ENCODE peak calls at places on chromosomes 16 and 17, in seven cellular contexts. X is PC-3; B is uterus; N is HAP-1; Y is adrenal gland; Q is CD4-positive, alpha-beta memory T cell; H is Peyer's patch. L is an unnamed sample. For H3K4me1, the result is how much of the 10 kb centered on the place peaks cover.

GRCh38 chr16:49492090-49492801 is 118.6 kb downstream of the C16orf78 start:
- DNase-seq in Y (peak), Q (peak), X (peak), B (peak), H (no peak), N (peak), L (peak)

GRCh38 chr17:41972571-41973411 is 6.2 kb downstream of the CNP start:
- DNase-seq in X (peak), N (no peak), H (peak), Q (no peak), B (no peak), Y (no peak), L (peak)

GRCh38 chr17:38550661-38551060 is 55.1 kb downstream of the SRCIN1 start:
- DNase-seq in Y (peak), X (peak), N (no peak), B (no peak), Q (no peak), H (no peak), L (no peak)

GRCh38 chr16:67844441-67844840 is 2.3 kb upstream of the NUTF2 start:
- DNase-seq in Y (no peak), X (peak), H (no peak), N (peak), Q (no peak), B (no peak), L (no peak)

GRCh38 chr16:56894331-56894917 is 29.4 kb downstream of the SLC12A3 start:
- DNase-seq in B (no peak), Q (no peak), H (no peak), X (no peak), N (no peak), Y (no peak), L (no peak)

GRCh38 chr17:57957120-57957850 is 2.1 kb upstream of the CUEDC1 start:
- DNase-seq in B (peak), Q (no peak), X (no peak), H (peak), Y (peak), N (no peak), L (no peak)

GRCh38 chr16:49559242-49559641 is 185.6 kb downstream of the C16orf78 start:
- DNase-seq in Q (no peak), H (no peak), N (no peak), B (no peak), Y (no peak), X (no peak), L (no peak)

GRCh38 chr17:50026046-50026675 is 29.7 kb upstream of the ITGA3 start:
- DNase-seq in Y (no peak), B (no peak), Q (no peak), X (no peak), N (no peak), H (no peak), L (no peak)

DNA sequence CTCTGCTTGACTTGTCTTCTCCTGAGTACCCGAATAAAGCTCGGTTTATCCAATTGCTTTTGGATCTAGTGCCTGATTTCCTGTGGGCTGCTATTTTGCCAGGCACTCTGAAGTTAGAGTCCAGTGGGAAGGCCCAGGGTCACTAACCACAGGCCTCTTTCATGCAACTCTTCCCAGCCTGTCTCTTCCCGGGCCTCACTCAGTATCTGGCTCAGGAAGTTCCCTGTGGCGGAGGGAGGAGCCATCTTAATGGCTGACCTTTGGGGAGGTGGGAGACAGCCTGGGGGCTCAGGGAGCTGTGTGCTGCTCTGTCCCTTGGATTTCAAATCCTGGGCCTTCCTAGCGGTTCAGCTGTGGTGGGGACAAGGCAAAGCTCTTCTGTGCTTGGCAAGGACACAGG is 328.5 kb downstream of the SLC39A11 start:
- DNase-seq in X (no peak), B (no peak), Q (no peak), Y (no peak), N (no peak), H (no peak), L (no peak)
- H3K4me1 ChIP-seq in X (under half), B (under half), Q (under half), Y (under half), N (under half), H (under half), L (under half)

GRCh38 chr17:77382356-77382911 is 241.7 kb downstream of the SEC14L1 start:
- DNase-seq in X (no peak), H (peak), Q (peak), N (no peak), Y (no peak), B (no peak), L (no peak)
- H3K4me1 ChIP-seq in X (under half), H (under half), Q (half or more), N (under half), Y (half or more), B (half or more), L (half or more)

DNA sequence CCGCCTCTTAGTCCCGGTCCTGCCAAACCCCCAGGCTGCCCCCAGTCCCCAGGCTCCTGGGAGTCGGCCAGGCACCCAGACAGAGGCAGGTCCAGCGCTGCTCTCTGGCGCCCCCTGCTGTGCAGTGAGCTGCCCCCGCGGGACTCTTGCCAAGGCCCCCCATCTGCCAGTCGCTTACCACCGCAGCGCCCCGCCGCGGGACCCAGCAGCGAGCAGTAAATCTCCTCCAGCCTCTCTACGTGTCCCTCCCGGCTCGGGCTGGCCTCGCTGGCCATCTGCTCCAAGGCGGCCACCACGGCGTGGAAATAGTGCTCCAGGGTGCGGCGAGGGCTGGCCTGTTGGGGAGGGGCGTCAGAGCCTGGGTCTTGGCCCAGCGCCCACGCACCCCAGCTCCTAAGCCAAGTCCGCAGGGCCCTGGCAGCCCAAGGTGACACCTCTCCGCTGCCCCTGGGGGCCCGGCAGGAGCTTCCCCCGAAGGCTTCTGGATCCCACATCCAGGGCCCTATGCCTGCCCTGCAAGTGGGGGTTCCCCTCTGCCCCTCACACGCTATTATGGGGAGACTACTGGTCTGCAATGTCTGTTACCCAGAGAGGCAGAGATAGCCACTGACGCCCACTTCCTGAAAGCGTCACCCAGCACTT is 33.7 kb upstream of the MFSD6L start:
- DNase-seq in Q (no peak), H (no peak), N (peak), X (no peak), B (no peak), Y (no peak), L (no peak)
- H3K4me1 ChIP-seq in Q (under half), H (under half), N (under half), X (under half), B (under half), Y (under half), L (under half)

DNA sequence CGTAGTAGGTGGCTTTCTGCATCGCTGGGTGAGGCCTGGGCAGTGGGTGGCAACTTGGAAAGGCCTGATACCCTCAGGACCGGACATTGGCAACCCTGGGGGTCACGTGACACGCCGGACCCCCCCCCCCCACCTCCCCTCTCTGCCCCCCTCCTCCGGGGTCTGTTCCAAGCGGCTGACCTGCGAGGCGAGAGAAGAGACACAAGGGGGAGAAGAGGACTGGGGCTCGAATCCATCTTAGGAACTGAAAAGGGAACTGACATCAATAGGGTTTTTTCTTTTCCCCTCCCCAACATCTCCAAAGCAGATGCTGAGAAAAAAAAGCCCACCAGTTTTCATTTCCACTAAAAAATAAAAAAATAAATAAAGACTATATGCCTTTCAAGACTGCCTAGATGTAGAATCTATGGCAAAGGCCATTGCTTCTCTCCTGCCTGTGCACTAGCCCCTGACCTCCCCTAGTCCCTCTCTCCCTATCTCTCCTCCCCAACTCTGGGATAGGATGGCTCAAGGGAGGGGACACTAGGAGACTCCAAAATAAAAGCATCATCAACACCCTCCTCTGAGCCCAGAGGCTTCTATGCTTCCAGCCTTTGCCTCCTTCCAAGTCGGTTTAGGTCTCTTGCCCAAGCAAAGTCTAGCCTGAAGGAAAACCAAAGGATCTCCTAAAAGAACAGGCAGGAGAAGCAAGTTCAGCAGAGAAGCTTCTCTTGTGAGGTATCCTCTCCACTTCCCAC is 7.7 kb upstream of the HOXB2 start:
- DNase-seq in B (no peak), X (no peak), H (no peak), Q (no peak), N (no peak), Y (no peak), L (no peak)
- H3K4me1 ChIP-seq in B (under half), X (under half), H (under half), Q (under half), N (under half), Y (under half), L (under half)

DNA sequence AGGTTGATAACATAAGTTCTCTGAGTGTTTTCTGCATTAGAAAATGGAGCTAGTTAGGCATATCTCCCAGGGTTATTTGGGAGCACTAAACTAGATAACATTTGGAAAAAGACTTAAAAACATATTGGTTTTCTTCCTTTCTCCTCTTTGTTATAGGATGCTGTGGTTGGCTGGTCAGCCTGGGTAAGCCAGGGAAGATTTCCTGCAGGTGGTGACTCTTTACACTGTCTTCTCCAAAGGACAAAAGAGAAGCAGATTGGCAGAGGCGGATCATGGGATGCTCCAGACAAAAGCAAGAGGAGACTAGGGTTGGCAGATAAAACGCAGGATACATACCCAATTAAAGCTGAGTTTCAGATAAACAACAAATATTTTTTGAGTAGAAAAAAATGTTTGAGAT is 6.2 kb upstream of the CRYBA1 start:
- DNase-seq in Q (no peak), Y (no peak), H (no peak), B (no peak), X (no peak), N (no peak), L (no peak)
- H3K4me1 ChIP-seq in Q (under half), Y (under half), H (under half), B (under half), X (under half), N (under half), L (under half)

GRCh38 chr16:88771294-88771772 is 13.7 kb downstream of the PIEZO1 start:
- DNase-seq in Q (no peak), N (no peak), B (no peak), X (no peak), H (no peak), Y (no peak), L (no peak)
- H3K4me1 ChIP-seq in Q (half or more), N (under half), B (half or more), X (under half), H (under half), Y (half or more), L (under half)